ENCODE peak calls at places on chromosomes 6 and 20, in four cellular contexts. Z, G, K and E are unnamed samples.

GRCh38 chr20:33803921-33804337 is 7.2 kb upstream of the CHMP4B start:
- DNase-seq in Z (no peak), G (no peak), K (no peak), E (no peak)

GRCh38 chr6:127404133-127404532 is 55.1 kb downstream of the KIAA0408 start:
- DNase-seq in Z (no peak), G (no peak), K (no peak), E (no peak)

GRCh38 chr6:155709262-155709661 is 253.6 kb upstream of the NOX3 start:
- DNase-seq in Z (no peak), G (no peak), K (no peak), E (peak; percentile 53)

GRCh38 chr6:170178561-170179477 is 112.1 kb downstream of the DLL1 start:
- DNase-seq in Z (no peak), G (no peak), K (no peak), E (no peak)

GRCh38 chr20:34571753-34572152 is 13.2 kb downstream of the MAP1LC3A start:
- DNase-seq in Z (no peak), G (no peak), K (no peak), E (no peak)

GRCh38 chr6:168095171-168095691 is 16.2 kb upstream of the FRMD1 start:
- DNase-seq in Z (no peak), G (no peak), K (no peak), E (no peak)

GRCh38 chr6:145670306-145670705 is 65.0 kb downstream of the EPM2A start:
- DNase-seq in Z (no peak), G (no peak), K (no peak), E (no peak)

GRCh38 chr6:134908906-134909516 is 40.9 kb downstream of the ALDH8A1 start:
- DNase-seq in Z (no peak), G (no peak), K (peak; percentile 7), E (no peak)

GRCh38 chr6:106324726-106325335 is 729 bp downstream of the ATG5 start:
- DNase-seq in Z (no peak), G (no peak), K (no peak), E (no peak)

GRCh38 chr20:48544402-48545333 is 283.1 kb downstream of the PREX1 start:
- DNase-seq in Z (no peak), G (no peak), K (no peak), E (no peak)

GRCh38 chr6:106281088-106281487 is 44.5 kb downstream of the ATG5 start:
- DNase-seq in Z (no peak), G (no peak), K (no peak), E (no peak)

GRCh38 chr6:40328376-40328987 is 258.7 kb downstream of the LRFN2 start:
- DNase-seq in Z (no peak), G (peak; percentile 84), K (no peak), E (peak; percentile 62)

GRCh38 chr6:103284835-103285234 is 1574.9 kb downstream of the HACE1 start:
- DNase-seq in Z (no peak), G (no peak), K (no peak), E (no peak)

GRCh38 chr6:79949235-79949634 is 1.9 kb upstream of the ELOVL4 start:
- DNase-seq in Z (peak; percentile 7), G (peak; percentile 72), K (peak; percentile 79), E (peak; percentile 85)

GRCh38 chr6:169592558-169592957 is 109.3 kb downstream of the WDR27 start:
- DNase-seq in Z (no peak), G (no peak), K (no peak), E (no peak)

GRCh38 chr6:90088009-90088408 is 193.7 kb downstream of the GJA10 start:
- DNase-seq in Z (no peak), G (no peak), K (no peak), E (no peak)

GRCh38 chr6:151549790-151550189 is 56.0 kb downstream of the CCDC170 start:
- DNase-seq in Z (no peak), G (no peak), K (no peak), E (no peak)

GRCh38 chr20:61803903-61804804 is 261.5 kb downstream of the TAF4 start:
- DNase-seq in Z (peak; percentile 3), G (no peak), K (no peak), E (no peak)

GRCh38 chr6:127120787-127121636 is 2.5 kb downstream of the RSPO3 start:
- DNase-seq in Z (peak; percentile 24), G (peak; percentile 90), K (peak; percentile 63), E (peak; percentile 55)

GRCh38 chr6:110874880-110875547 is 429 bp downstream of the AMD1 start:
- DNase-seq in Z (no peak), G (no peak), K (no peak), E (no peak)

GRCh38 chr20:54156981-54157835 is 16.6 kb downstream of the CYP24A1 start:
- DNase-seq in Z (no peak), G (no peak), K (no peak), E (no peak)

GRCh38 chr6:98986216-98986615 is 38.5 kb upstream of the FBXL4 start:
- DNase-seq in Z (no peak), G (no peak), K (no peak), E (no peak)

GRCh38 chr20:53609501-53610445 is 16.1 kb upstream of the ZNF217 start:
- DNase-seq in Z (no peak), G (peak; percentile 47), K (no peak), E (peak; percentile 60)

GRCh38 chr6:105263685-105264298 is 84.0 kb upstream of the POPDC3 start:
- DNase-seq in Z (no peak), G (no peak), K (no peak), E (no peak)

GRCh38 chr6:165858571-165858970 is 195.5 kb upstream of the PDE10A start:
- DNase-seq in Z (no peak), G (no peak), K (no peak), E (no peak)

GRCh38 chr6:37673436-37673835 is 24.2 kb downstream of the MDGA1 start:
- DNase-seq in Z (no peak), G (no peak), K (no peak), E (no peak)

GRCh38 chr6:31585531-31585930 is 546 bp upstream of the LST1 start:
- DNase-seq in Z (no peak), G (peak; percentile 62), K (peak; percentile 50), E (peak; percentile 52)

GRCh38 chr20:50333856-50334255 is 143.2 kb downstream of the CEBPB start:
- DNase-seq in Z (no peak), G (no peak), K (no peak), E (no peak)

GRCh38 chr6:119077643-119078448 is 618 bp downstream of the FAM184A start:
- DNase-seq in Z (no peak), G (peak; percentile 73), K (peak; percentile 32), E (peak; percentile 44)

GRCh38 chr6:148709577-148709976 is 37.3 kb upstream of the UST start:
- DNase-seq in Z (no peak), G (no peak), K (no peak), E (no peak)

GRCh38 chr20:59336551-59336950 is 36.1 kb downstream of the EDN3 start:
- DNase-seq in Z (no peak), G (no peak), K (no peak), E (no peak)

GRCh38 chr20:6269163-6269873 is 146.5 kb upstream of the FERMT1 start:
- DNase-seq in Z (no peak), G (peak; percentile 19), K (no peak), E (no peak)

GRCh38 chr6:159521962-159522361 is 171.1 kb downstream of the SOD2 start:
- DNase-seq in Z (no peak), G (no peak), K (no peak), E (no peak)

GRCh38 chr6:130779658-130780033 is 47.6 kb upstream of the SMLR1 start:
- DNase-seq in Z (no peak), G (no peak), K (no peak), E (no peak)

GRCh38 chr6:113073611-113074191 is 726.6 kb downstream of the RFPL4B start:
- DNase-seq in Z (no peak), G (no peak), K (no peak), E (no peak)

GRCh38 chr20:41392871-41393704 is 26.5 kb upstream of the EMILIN3 start:
- DNase-seq in Z (no peak), G (no peak), K (no peak), E (no peak)

GRCh38 chr6:132115714-132116366 is 164.7 kb upstream of the CCN2 start:
- DNase-seq in Z (no peak), G (no peak), K (no peak), E (no peak)

GRCh38 chr6:154852700-154853099 is 119.5 kb downstream of the SCAF8 start:
- DNase-seq in Z (no peak), G (no peak), K (peak; percentile 14), E (no peak)

GRCh38 chr20:57622201-57622570 is 2.0 kb upstream of the ZBP1 start:
- DNase-seq in Z (no peak), G (no peak), K (no peak), E (no peak)

GRCh38 chr6:56840467-56841371 is 114.2 kb upstream of the BEND6 start:
- DNase-seq in Z (no peak), G (no peak), K (peak; percentile 49), E (no peak)
- TF ChIP-seq CREM in Z (no peak), G (no peak), K (no peak), E (no peak)

GRCh38 chr20:21028436-21028835 is 77.7 kb downstream of the LINC00237 start:
- DNase-seq in Z (no peak), G (no peak), K (no peak), E (no peak)

GRCh38 chr20:21031666-21032065 is 74.5 kb downstream of the LINC00237 start:
- DNase-seq in Z (no peak), G (no peak), K (peak; percentile 51), E (no peak)

GRCh38 chr20:21029356-21029755 is 76.8 kb downstream of the LINC00237 start:
- DNase-seq in Z (no peak), G (no peak), K (no peak), E (no peak)

GRCh38 chr20:21028921-21029320 is 77.2 kb downstream of the LINC00237 start:
- DNase-seq in Z (no peak), G (no peak), K (peak; percentile 48), E (no peak)

GRCh38 chr20:21033817-21034216 is 72.3 kb downstream of the LINC00237 start:
- DNase-seq in Z (no peak), G (no peak), K (no peak), E (peak; percentile 5)
- TF ChIP-seq CREM in Z (no peak), G (no peak), K (no peak), E (no peak)

GRCh38 chr20:44552950-44553908 is 29.1 kb upstream of the PKIG start:
- DNase-seq in Z (no peak), G (no peak), K (peak; percentile 39), E (peak; percentile 33)
- TF ChIP-seq CREM in Z (no peak), G (no peak), K (no peak), E (no peak)

DNA sequence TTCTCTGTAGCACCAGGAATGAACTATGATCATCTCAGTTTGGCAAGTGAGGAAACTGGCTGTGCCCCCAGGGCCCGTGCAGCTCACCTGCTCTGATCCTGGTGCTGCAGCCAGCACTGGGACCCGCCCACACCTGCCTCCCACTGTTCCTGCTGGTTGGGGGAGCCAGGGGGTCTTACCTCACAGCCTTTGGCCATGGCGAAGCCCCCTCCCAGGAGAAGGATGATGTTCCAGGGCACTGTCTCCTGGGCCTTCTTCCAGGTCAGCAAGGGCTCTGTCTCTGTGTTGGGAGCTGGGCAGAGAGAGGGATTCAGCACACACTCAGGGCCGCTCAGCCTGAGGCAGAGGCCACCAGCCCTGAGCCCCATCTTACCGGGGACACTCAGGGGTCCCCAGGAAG is 24.9 kb upstream of the OCSTAMP start:
- DNase-seq in Z (no peak), G (no peak), K (no peak), E (no peak)
- TF ChIP-seq CREM in Z (no peak), G (no peak), K (no peak), E (no peak)